ENCODE peak calls at places on chromosomes 11 and 22, in ten cellular contexts. K is colonic mucosa, V is breast epithelium, R is foreskin keratinocyte, G is aorta, T is hepatocyte, S is stomach, D is heart right ventricle, Z is left lung, E is trophoblast cell. X is an unnamed sample.

GRCh38 chr22:43272869-43273318 is 70.3 kb downstream of the SCUBE1 start:
- DNase-seq in R (no peak), S (no peak), Z (no peak), T (no peak), K (no peak), D (no peak), E (no peak), V (no peak), G (no peak), X (peak; percentile 86)

GRCh38 chr22:26199665-26200064 is 30.4 kb downstream of the SEZ6L start:
- DNase-seq in E (no peak), T (no peak), K (no peak), Z (no peak), S (no peak), G (no peak), V (no peak), R (no peak), D (no peak), X (no peak)

GRCh38 chr11:118911880-118912741 is 13.6 kb downstream of the BCL9L start:
- DNase-seq in T (peak; percentile 96), Z (peak; percentile 91), R (peak; percentile 100), G (peak; percentile 96), K (peak; percentile 90), D (peak; percentile 82), S (no peak), E (peak; percentile 99), V (peak; percentile 87), X (peak; percentile 83)

GRCh38 chr11:1232328-1233321 is 9.8 kb downstream of the MUC5B start:
- DNase-seq in T (no peak), S (no peak), R (no peak), D (no peak), V (no peak), K (peak; percentile 59), E (no peak), G (peak; percentile 64), Z (peak; percentile 64), X (no peak)

GRCh38 chr22:19291218-19291579 is 320 bp downstream of the CLTCL1 start:
- DNase-seq in S (peak; percentile 31), Z (peak; percentile 86), K (peak; percentile 28), D (peak; percentile 23), G (peak; percentile 85), R (no peak), T (peak; percentile 63), V (no peak), E (no peak), X (peak; percentile 26)

GRCh38 chr22:35540600-35541253 is at the start of gene RASD2:
- DNase-seq in V (peak; percentile 38), E (peak; percentile 47), K (peak; percentile 25), D (peak; percentile 43), T (peak; percentile 60), G (no peak), Z (peak; percentile 80), S (no peak), R (peak; percentile 20), X (peak; percentile 28)

GRCh38 chr22:29456211-29456671 is 17.9 kb downstream of the RFPL1 start:
- DNase-seq in K (no peak), E (no peak), G (peak; percentile 48), D (no peak), R (no peak), T (no peak), Z (no peak), S (no peak), V (no peak), X (no peak)

GRCh38 chr11:69354545-69354897 is 60.6 kb downstream of the MYEOV start:
- DNase-seq in K (peak; percentile 13), E (no peak), T (no peak), D (no peak), Z (no peak), S (no peak), R (no peak), V (no peak), G (no peak), X (no peak)

GRCh38 chr11:61091373-61092279 is 10.7 kb upstream of the CD5 start:
- DNase-seq in T (no peak), D (no peak), V (no peak), R (peak; percentile 25), K (no peak), Z (peak; percentile 54), G (no peak), E (peak; percentile 14), S (no peak), X (no peak)

GRCh38 chr11:122100222-122101080 is 15.6 kb downstream of the BLID start:
- DNase-seq in R (peak; percentile 58), D (peak; percentile 58), S (no peak), T (peak; percentile 54), V (peak; percentile 61), G (peak; percentile 87), K (peak; percentile 27), E (no peak), Z (no peak), X (peak; percentile 93)

GRCh38 chr11:106391771-106392412 is 314.4 kb downstream of the AASDHPPT start:
- DNase-seq in R (peak; percentile 56), V (no peak), Z (no peak), S (no peak), D (no peak), K (no peak), G (no peak), T (no peak), E (peak; percentile 81), X (no peak)

GRCh38 chr11:114163830-114164401 is 104.4 kb downstream of the ZBTB16 start:
- DNase-seq in S (no peak), E (no peak), T (peak; percentile 53), G (no peak), V (peak; percentile 75), R (peak; percentile 49), K (no peak), D (no peak), Z (no peak), X (peak; percentile 56)

GRCh38 chr11:96310236-96310635 is 32.8 kb downstream of the MAML2 start:
- DNase-seq in Z (no peak), E (no peak), V (no peak), T (no peak), G (no peak), R (no peak), K (no peak), D (no peak), S (no peak), X (no peak)

GRCh38 chr11:42593426-42593825 is 718.4 kb upstream of the API5 start:
- DNase-seq in Z (no peak), E (no peak), T (no peak), V (no peak), D (no peak), K (no peak), G (no peak), S (no peak), R (peak; percentile 7), X (no peak)

GRCh38 chr22:21677606-21678443 is 12.0 kb downstream of the PPIL2 start:
- DNase-seq in G (no peak), E (no peak), D (no peak), R (no peak), K (no peak), T (peak; percentile 2), Z (no peak), S (no peak), V (no peak), X (no peak)

GRCh38 chr11:36602143-36602542 is 4.1 kb upstream of the RAG2 start:
- DNase-seq in G (no peak), R (no peak), V (no peak), T (no peak), K (no peak), E (no peak), D (no peak), S (no peak), Z (no peak), X (no peak)
- H3K4me1 ChIP-seq in G (no peaks in the 10 kb centered on the region), R (no peaks in the 10 kb centered on the region), V (no peaks in the 10 kb centered on the region), T (no peaks in the 10 kb centered on the region), K (no peaks in the 10 kb centered on the region), E (no peaks in the 10 kb centered on the region), D (no peaks in the 10 kb centered on the region), S (no peaks in the 10 kb centered on the region), Z (peaks cover 5% of the 10 kb centered on the region), X (no peaks in the 10 kb centered on the region)

GRCh38 chr11:77752518-77752917 is 68.0 kb downstream of the RSF1 start:
- DNase-seq in K (no peak), S (no peak), Z (no peak), E (peak; percentile 51), R (no peak), V (no peak), T (peak; percentile 4), G (no peak), D (peak; percentile 50), X (peak; percentile 18)
- H3K4me1 ChIP-seq in K (no peaks in the 10 kb centered on the region), S (peaks cover 23% of the 10 kb centered on the region), Z (peaks cover 6% of the 10 kb centered on the region), E (peaks cover 2% of the 10 kb centered on the region), R (peaks cover 3% of the 10 kb centered on the region), V (no peaks in the 10 kb centered on the region), T (peaks cover 7% of the 10 kb centered on the region), G (peaks cover 3% of the 10 kb centered on the region), D (peaks cover 44% of the 10 kb centered on the region), X (peaks cover 7% of the 10 kb centered on the region)

GRCh38 chr11:12789054-12789453 is 114.8 kb downstream of the TEAD1 start:
- DNase-seq in Z (no peak), G (no peak), E (no peak), R (no peak), D (no peak), S (no peak), V (no peak), T (no peak), K (no peak), X (no peak)
- H3K4me1 ChIP-seq in Z (no peaks in the 10 kb centered on the region), G (peaks cover 9% of the 10 kb centered on the region), E (peaks cover 11% of the 10 kb centered on the region), R (peaks cover 21% of the 10 kb centered on the region), D (peaks cover 15% of the 10 kb centered on the region), S (peaks cover 7% of the 10 kb centered on the region), V (no peaks in the 10 kb centered on the region), T (no peaks in the 10 kb centered on the region), K (no peaks in the 10 kb centered on the region), X (no peaks in the 10 kb centered on the region)

GRCh38 chr11:46674463-46675287 is 25.7 kb downstream of the ARHGAP1 start:
- DNase-seq in K (peak; percentile 61), G (no peak), V (no peak), E (peak; percentile 86), Z (no peak), T (peak; percentile 64), S (no peak), D (no peak), R (no peak), X (no peak)

GRCh38 chr11:46669606-46670243 is 30.7 kb downstream of the ARHGAP1 start:
- DNase-seq in Z (no peak), G (no peak), D (no peak), S (peak; percentile 16), V (no peak), E (no peak), T (no peak), K (no peak), R (no peak), X (no peak)

GRCh38 chr11:46673713-46674462 is 26.5 kb downstream of the ARHGAP1 start:
- DNase-seq in S (no peak), G (no peak), Z (no peak), T (no peak), V (no peak), K (no peak), E (no peak), R (no peak), D (no peak), X (no peak)

GRCh38 chr11:46671958-46672315 is 28.5 kb downstream of the ARHGAP1 start:
- DNase-seq in S (no peak), D (no peak), G (no peak), K (no peak), R (no peak), E (no peak), Z (no peak), V (no peak), T (no peak), X (no peak)

DNA sequence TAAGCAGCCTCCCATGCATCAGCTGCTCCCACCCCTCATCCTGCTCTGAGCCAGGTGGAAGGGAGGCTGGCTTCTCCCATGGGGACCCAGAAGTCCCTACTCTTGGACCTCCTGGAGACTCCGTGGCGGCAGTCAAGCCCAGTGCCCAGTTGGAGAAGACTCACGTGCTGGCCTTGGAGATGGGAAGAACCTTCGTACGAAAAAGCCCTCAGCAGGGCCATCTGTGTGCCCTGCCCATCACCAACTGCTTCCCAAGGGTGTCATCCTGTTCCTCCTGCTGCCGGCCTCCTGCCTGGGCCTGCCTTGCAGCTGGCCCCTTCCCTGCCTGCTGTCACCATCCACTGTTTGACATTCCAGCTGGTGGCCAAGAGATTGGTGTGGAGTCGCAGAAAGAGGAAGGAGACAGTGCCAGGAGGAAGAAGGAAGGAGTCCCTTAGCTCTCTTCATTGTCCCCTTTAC is 28.0 kb downstream of the ARHGAP1 start:
- DNase-seq in R (no peak), S (no peak), V (no peak), D (no peak), G (no peak), T (no peak), E (no peak), K (no peak), Z (no peak), X (no peak)
- H3K4me1 ChIP-seq in R (peaks cover 11% of the 10 kb centered on the region), S (peaks cover 84% of the 10 kb centered on the region), V (peaks cover 12% of the 10 kb centered on the region), D (peaks cover 80% of the 10 kb centered on the region), G (no peaks in the 10 kb centered on the region), T (peaks cover 23% of the 10 kb centered on the region), E (peaks cover 20% of the 10 kb centered on the region), K (peaks cover 22% of the 10 kb centered on the region), Z (peaks cover 76% of the 10 kb centered on the region), X (peaks cover 32% of the 10 kb centered on the region)